ENCODE peak calls at places on chromosome 4, in four cellular contexts. D is psoas muscle, W is WTC11, I is GM20000. G is an unnamed sample.

GRCh38 chr4:65668201-65669007 is 1.9 kb downstream of the EPHA5 start:
- DNase-seq in W (peak; percentile 15), D (peak; percentile 33), I (peak; percentile 13), G (no peak)

GRCh38 chr4:107718351-107718965 is 1.6 kb downstream of the PAPSS1 start:
- DNase-seq in W (no peak), I (peak; percentile 40), D (no peak), G (no peak)

GRCh38 chr4:85740431-85740861 is 265.5 kb downstream of the ARHGAP24 start:
- DNase-seq in W (no peak), D (no peak), I (no peak), G (no peak)

GRCh38 chr4:53043900-53044650 is 182.0 kb downstream of the RASL11B start:
- DNase-seq in D (no peak), W (no peak), I (no peak), G (no peak)

GRCh38 chr4:147060171-147060931 is 114.7 kb upstream of the TTC29 start:
- DNase-seq in W (no peak), I (no peak), D (no peak), G (peak; percentile 79)

GRCh38 chr4:127162741-127163140 is 470.0 kb upstream of the INTU start:
- DNase-seq in I (no peak), W (no peak), D (no peak), G (peak; percentile 81)

GRCh38 chr4:164358400-164358799 is 395.5 kb upstream of the SMIM31 start:
- DNase-seq in I (no peak), D (no peak), W (no peak), G (no peak)

GRCh38 chr4:185657191-185657590 is 121.9 kb upstream of the PDLIM3 start:
- DNase-seq in I (no peak), D (no peak), W (no peak), G (no peak)

GRCh38 chr4:165631208-165631894 is 241.7 kb upstream of the TLL1 start:
- DNase-seq in I (no peak), W (no peak), D (no peak), G (no peak)

GRCh38 chr4:176238819-176239218 is 30.2 kb downstream of the ASB5 start:
- DNase-seq in D (no peak), W (no peak), I (no peak), G (no peak)

GRCh38 chr4:99403380-99404194 is 31.6 kb downstream of the ADH7 start:
- DNase-seq in W (no peak), I (peak; percentile 37), D (no peak), G (peak; percentile 73)

GRCh38 chr4:4446434-4446833 is 59.5 kb downstream of the NSG1 start:
- DNase-seq in I (no peak), W (no peak), D (no peak), G (no peak)

GRCh38 chr4:152640058-152640921 is 39.5 kb downstream of the TMEM154 start:
- DNase-seq in D (no peak), I (no peak), W (no peak), G (no peak)

GRCh38 chr4:4387531-4388311 is 819 bp downstream of the NSG1 start:
- DNase-seq in I (no peak), D (peak; percentile 34), W (peak; percentile 32), G (no peak)

GRCh38 chr4:106569151-106570029 is 200.8 kb upstream of the GIMD1 start:
- DNase-seq in I (no peak), D (peak; percentile 19), W (no peak), G (peak; percentile 39)

GRCh38 chr4:58669783-58670182 is 1559.6 kb upstream of the IGFBP7 start:
- DNase-seq in I (no peak), W (no peak), D (no peak), G (no peak)

GRCh38 chr4:114343015-114343414 is 255.6 kb upstream of the UGT8 start:
- DNase-seq in D (no peak), I (no peak), W (no peak), G (no peak)

GRCh38 chr4:158316264-158316663 is 106.0 kb downstream of the TMEM144 start:
- DNase-seq in W (no peak), D (no peak), I (no peak), G (no peak)

GRCh38 chr4:23614284-23614892 is 275.5 kb downstream of the PPARGC1A start:
- DNase-seq in D (no peak), W (no peak), I (peak; percentile 12), G (no peak)

GRCh38 chr4:38563703-38564490 is 100.1 kb upstream of the KLF3 start:
- DNase-seq in W (no peak), I (no peak), D (no peak), G (no peak)

GRCh38 chr4:77994194-77994721 is 62.9 kb upstream of the FRAS1 start:
- DNase-seq in I (peak; percentile 36), D (no peak), W (peak; percentile 56), G (peak; percentile 10)

GRCh38 chr4:3112979-3113469 is 38.5 kb downstream of the HTT start:
- DNase-seq in D (no peak), I (no peak), W (no peak), G (no peak)

GRCh38 chr4:142550955-142551354 is 295.1 kb downstream of the INPP4B start:
- DNase-seq in I (no peak), W (no peak), D (no peak), G (no peak)

GRCh38 chr4:119525771-119526712 is 102.6 kb downstream of the PDE5A start:
- DNase-seq in I (no peak), W (no peak), D (no peak), G (no peak)

GRCh38 chr4:152534541-152535231 is 1.2 kb downstream of the FBXW7 start:
- DNase-seq in W (peak; percentile 41), D (peak; percentile 63), I (peak; percentile 32), G (no peak)

GRCh38 chr4:110357521-110357920 is 118.4 kb upstream of the ENPEP start:
- DNase-seq in I (no peak), W (no peak), D (no peak), G (no peak)

GRCh38 chr4:81562093-81562492 is 90.4 kb upstream of the RASGEF1B start:
- DNase-seq in D (no peak), W (no peak), I (peak; percentile 32), G (no peak)

GRCh38 chr4:27714073-27714472 is 853.4 kb downstream of the STIM2 start:
- DNase-seq in D (no peak), I (no peak), W (no peak), G (no peak)

GRCh38 chr4:5968246-5968645 is 50.0 kb downstream of the C4orf50 start:
- DNase-seq in D (no peak), W (no peak), I (no peak), G (no peak)

GRCh38 chr4:122300776-122301175 is 78.0 kb upstream of the ADAD1 start:
- DNase-seq in D (no peak), I (no peak), W (no peak), G (no peak)
- TF ChIP-seq CTCF in D (no peak), I (no peak), W (no peak), G (peak; percentile 6)

GRCh38 chr4:156638332-156638731 is 333.3 kb downstream of the PDGFC start:
- DNase-seq in W (no peak), D (no peak), I (no peak), G (no peak)
- TF ChIP-seq CTCF in W (no peak), D (no peak), I (no peak), G (no peak)

GRCh38 chr4:145218251-145218650 is 37.9 kb upstream of the OTUD4 start:
- DNase-seq in D (peak; percentile 49), I (peak; percentile 21), W (no peak), G (no peak)

GRCh38 chr4:145213245-145213644 is 32.9 kb upstream of the OTUD4 start:
- DNase-seq in I (no peak), D (no peak), W (no peak), G (no peak)

GRCh38 chr4:145217339-145217738 is 37.0 kb upstream of the OTUD4 start:
- DNase-seq in D (no peak), W (no peak), I (no peak), G (no peak)

DNA sequence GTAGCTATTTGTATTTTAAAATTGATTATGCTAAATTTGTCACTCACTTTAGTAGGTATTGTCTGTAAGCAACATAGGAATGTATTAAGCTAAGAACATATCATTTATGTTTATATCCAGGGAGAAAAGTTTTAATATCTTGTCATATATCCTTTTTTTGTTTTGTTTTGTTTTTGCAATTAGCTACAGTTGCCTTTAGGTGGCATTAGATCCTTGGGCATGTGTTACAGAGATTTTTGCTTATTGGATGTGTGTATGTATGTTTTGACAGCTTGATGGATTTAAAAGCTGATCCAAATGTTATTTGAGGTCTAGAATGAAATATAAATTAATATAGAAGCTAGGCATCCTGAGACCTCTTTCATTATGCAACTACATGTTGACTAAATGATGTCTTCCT is 36.1 kb upstream of the OTUD4 start:
- DNase-seq in D (no peak), W (no peak), I (peak; percentile 22), G (no peak)
- TF ChIP-seq CTCF in D (peak; percentile 50), W (no peak), I (no peak), G (peak; percentile 67)

DNA sequence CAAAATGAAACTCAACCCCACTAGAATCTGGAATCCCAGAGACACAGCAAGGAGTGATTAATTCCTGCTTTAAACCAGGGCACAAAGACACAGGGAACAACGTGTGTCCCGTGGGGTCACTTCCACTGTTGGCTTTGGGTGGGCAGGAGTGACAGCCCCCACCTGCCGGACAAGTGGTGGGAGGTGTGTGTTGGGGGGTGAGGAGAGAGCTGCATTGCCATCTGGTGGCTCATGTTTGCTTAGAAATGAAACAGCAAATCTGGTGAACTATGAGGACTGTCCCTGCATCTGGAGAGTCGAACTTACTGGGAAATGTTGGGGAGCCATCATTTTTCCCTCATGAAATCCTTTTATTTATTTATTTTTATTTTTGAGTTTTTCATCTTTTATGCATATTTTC is 75.9 kb upstream of the AFAP1 start:
- DNase-seq in I (no peak), W (no peak), D (no peak), G (no peak)
- TF ChIP-seq CTCF in I (no peak), W (no peak), D (no peak), G (peak; percentile 26)

DNA sequence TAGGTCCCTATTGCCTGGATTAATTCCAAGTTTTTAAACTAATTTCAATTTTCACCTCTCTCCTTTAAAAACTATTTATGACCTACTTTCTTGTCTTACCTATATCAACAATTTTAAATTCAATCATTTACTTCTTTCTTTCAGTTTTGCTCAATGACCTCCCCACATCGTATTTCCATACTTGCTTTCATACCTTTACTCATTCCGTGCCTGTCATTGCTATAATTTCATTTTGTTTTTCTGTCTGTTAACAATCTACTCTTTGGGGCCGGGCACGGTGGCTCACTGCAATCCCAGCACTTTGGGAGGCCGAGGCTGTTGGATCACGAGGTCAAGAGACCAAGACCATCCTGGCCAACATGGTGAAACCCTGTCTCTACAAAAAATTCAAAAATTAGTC is 781.1 kb downstream of the FSTL5 start:
- DNase-seq in I (no peak), W (no peak), D (peak; percentile 16), G (no peak)
- TF ChIP-seq CTCF in I (no peak), W (no peak), D (no peak), G (no peak)

GRCh38 chr4:154349829-154350228 is 141.8 kb downstream of the DCHS2 start:
- DNase-seq in I (peak; percentile 7), D (no peak), W (no peak), G (no peak)
- TF ChIP-seq CTCF in I (peak; percentile 25), D (no peak), W (peak; percentile 31), G (peak; percentile 34)

G was measured in AG09319.